ENCODE peak calls at places on chromosome 15, in four cellular contexts. T, P, R and G are unnamed samples.

GRCh38 chr15:99464137-99464536 is 101.6 kb upstream of the MEF2A start:
- DNase-seq in T (no peak), P (no peak), R (no peak), G (no peak)

GRCh38 chr15:82768414-82769081 is 37.3 kb downstream of the FSD2 start:
- DNase-seq in T (no peak), P (no peak), R (no peak), G (peak)

GRCh38 chr15:48358681-48359152 is 27.5 kb downstream of the DUT start:
- DNase-seq in T (no peak), P (peak), R (no peak), G (peak)

GRCh38 chr15:20645956-20646355 is 104.4 kb upstream of the GOLGA6L6 start:
- DNase-seq in T (peak), P (peak), R (peak), G (peak)

GRCh38 chr15:80549191-80549590 is 145.0 kb downstream of the ARNT2 start:
- DNase-seq in T (no peak), P (peak), R (no peak), G (peak)

GRCh38 chr15:100054539-100054938 is 287.2 kb downstream of the ADAMTS17 start:
- DNase-seq in T (no peak), P (no peak), R (no peak), G (no peak)

GRCh38 chr15:58934521-58934920 is 1.0 kb upstream of the SLTM start:
- DNase-seq in T (no peak), P (peak), R (no peak), G (peak)

GRCh38 chr15:36798789-36799188 is 219.4 kb downstream of the CDIN1 start:
- DNase-seq in T (no peak), P (no peak), R (no peak), G (no peak)

GRCh38 chr15:56736308-56736707 is 3.0 kb upstream of the ZNF280D start:
- DNase-seq in T (no peak), P (peak), R (no peak), G (peak)

GRCh38 chr15:98648654-98649537 is 557 bp downstream of the IGF1R start:
- DNase-seq in T (no peak), P (peak), R (peak), G (peak)

GRCh38 chr15:26864664-26865191 is 2.1 kb upstream of the GABRA5 start:
- DNase-seq in T (no peak), P (peak), R (no peak), G (peak)

GRCh38 chr15:81950841-81951414 is 94.9 kb downstream of the MEX3B start:
- DNase-seq in T (no peak), P (peak), R (no peak), G (peak)

GRCh38 chr15:44193651-44194396 is 1.2 kb downstream of the FRMD5 start:
- DNase-seq in T (no peak), P (peak), R (no peak), G (peak)

GRCh38 chr15:42152196-42152920 is 4.1 kb downstream of the PLA2G4F start:
- DNase-seq in T (no peak), P (peak), R (peak), G (no peak)

GRCh38 chr15:69903476-69904295 is 194.0 kb downstream of the TLE3 start:
- DNase-seq in T (no peak), P (peak), R (no peak), G (peak)

GRCh38 chr15:97030251-97030650 is 699.8 kb downstream of the NR2F2 start:
- DNase-seq in T (no peak), P (no peak), R (no peak), G (no peak)

DNA sequence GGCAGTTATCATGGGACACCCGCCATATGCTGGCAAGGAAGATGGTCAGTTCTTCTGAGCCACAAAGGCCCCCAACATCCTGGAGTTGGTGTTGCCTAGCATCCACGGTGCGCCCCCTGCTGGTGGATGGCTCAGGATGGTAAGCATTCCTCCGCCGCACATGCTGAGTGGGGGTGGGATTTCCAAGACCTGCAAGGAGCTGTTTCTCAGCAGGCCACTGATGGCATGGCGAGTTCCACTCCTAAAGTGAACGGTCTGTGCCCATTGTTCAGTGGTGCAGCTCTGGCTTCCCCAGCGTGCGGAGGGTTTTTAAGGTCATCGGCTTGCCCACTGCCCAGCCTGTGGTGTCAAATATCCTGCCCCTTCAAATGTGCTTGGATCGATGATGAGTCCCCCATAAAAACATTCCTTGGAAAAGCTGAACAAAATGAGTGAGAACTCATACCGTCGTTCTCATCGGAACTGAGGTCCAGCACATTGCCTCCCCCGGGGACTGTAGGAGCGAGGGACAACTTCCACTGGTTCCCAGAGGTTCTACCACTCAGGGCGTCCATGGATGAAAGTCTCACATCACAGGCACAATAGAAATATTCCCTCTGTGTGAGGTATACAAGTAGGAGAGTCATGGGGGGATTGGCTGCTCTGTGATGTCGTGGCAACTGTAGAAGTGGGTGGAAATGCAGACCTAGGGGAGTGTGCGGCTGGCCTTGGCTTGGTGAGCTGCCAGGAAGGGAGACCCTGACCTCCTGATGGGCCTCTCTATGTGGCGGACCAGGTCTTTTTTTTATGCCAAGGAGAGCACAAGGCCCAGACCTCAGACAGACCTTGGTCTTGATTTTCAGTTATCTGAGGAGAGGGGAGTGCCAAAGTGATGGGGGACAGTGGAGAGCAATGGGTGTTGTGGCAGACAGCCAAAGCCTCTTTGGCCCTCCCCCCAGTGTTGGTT is 102.0 kb downstream of the SNRPN start:
- DNase-seq in T (peak), P (no peak), R (peak), G (no peak)
- TF ChIP-seq CTCF in T (no peak), P (no peak), R (no peak), G (no peak)

DNA sequence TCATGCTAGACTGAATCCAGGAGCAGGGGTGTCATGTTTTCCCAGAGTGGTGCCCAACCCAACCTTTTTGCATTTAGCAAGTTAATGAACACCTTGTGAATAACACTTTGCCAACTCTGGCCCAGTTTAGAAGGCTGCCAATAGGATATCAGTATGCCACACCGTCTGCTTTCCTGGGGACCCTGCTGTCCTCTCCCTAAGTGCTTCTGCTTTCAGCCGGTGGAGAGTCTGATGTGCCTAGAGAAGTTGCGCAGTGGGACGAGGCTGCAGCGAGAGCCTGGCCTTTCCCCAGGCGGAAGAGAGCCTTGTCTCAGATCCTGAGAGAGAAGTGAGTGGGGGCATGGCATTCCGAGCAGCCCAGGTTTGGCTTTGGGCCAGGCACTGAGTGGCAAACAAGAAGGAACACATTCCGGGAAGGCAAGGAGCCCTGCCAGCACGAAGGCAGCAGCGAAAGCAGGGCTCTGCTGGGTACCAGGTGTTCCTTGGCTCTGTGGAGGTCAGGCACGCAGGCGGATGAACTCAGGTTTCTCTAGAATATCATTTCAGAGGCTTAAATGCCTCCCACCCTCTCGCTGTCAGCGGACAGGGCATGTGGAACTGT is 36.9 kb downstream of the SENP8 start:
- DNase-seq in T (peak), P (peak), R (peak), G (no peak)
- H3K4me3 ChIP-seq in T (peak), P (peak), R (peak), G (no peak)

GRCh38 chr15:64137226-64137833 is 14.2 kb upstream of the SNX22 start:
- DNase-seq in T (no peak), P (no peak), R (no peak), G (peak)
- TF ChIP-seq CTCF in T (no peak), P (no peak), R (no peak), G (peak)

GRCh38 chr15:60763668-60764067 is 284.7 kb upstream of the ICE2 start:
- DNase-seq in T (no peak), P (no peak), R (no peak), G (no peak)

GRCh38 chr15:60760646-60761504 is 281.9 kb upstream of the ICE2 start:
- DNase-seq in T (no peak), P (peak), R (no peak), G (peak)

GRCh38 chr15:60762167-60762566 is 283.2 kb upstream of the ICE2 start:
- DNase-seq in T (no peak), P (no peak), R (no peak), G (no peak)

GRCh38 chr15:60758961-60759729 is 280.2 kb upstream of the ICE2 start:
- DNase-seq in T (no peak), P (peak), R (no peak), G (peak)

GRCh38 chr15:60761505-60761845 is 282.5 kb upstream of the ICE2 start:
- DNase-seq in T (no peak), P (no peak), R (no peak), G (no peak)
- H3K4me3 ChIP-seq in T (no peak), P (no peak), R (no peak), G (no peak)